ENCODE peak calls at places on chromosome 14, in six cellular contexts. One of them, this sample, is unnamed.

GRCh38 chr14:23539209-23539866 is 12.2 kb downstream of the ZFHX2 start:
- DNase-seq in Calu3: peak; percentile 49
- DNase-seq in omental fat pad: no peak
- DNase-seq in tibial nerve: no peak
- DNase-seq in BJ: no peak
- DNase-seq in foreskin fibroblast: no peak
- DNase-seq in this sample: no peak

GRCh38 chr14:99516156-99517045 is 35.2 kb downstream of the CCNK start:
- DNase-seq in Calu3: no peak
- DNase-seq in omental fat pad: no peak
- DNase-seq in foreskin fibroblast: no peak
- DNase-seq in tibial nerve: no peak
- DNase-seq in BJ: no peak
- DNase-seq in this sample: no peak

GRCh38 chr14:65387628-65388027 is 24.9 kb upstream of the FUT8 start:
- DNase-seq in tibial nerve: no peak
- DNase-seq in omental fat pad: no peak
- DNase-seq in foreskin fibroblast: no peak
- DNase-seq in Calu3: no peak
- DNase-seq in BJ: no peak
- DNase-seq in this sample: no peak

GRCh38 chr14:102196436-102197230 is 56.9 kb downstream of the WDR20 start:
- DNase-seq in BJ: no peak
- DNase-seq in foreskin fibroblast: peak; percentile 10
- DNase-seq in Calu3: no peak
- DNase-seq in omental fat pad: no peak
- DNase-seq in tibial nerve: no peak
- DNase-seq in this sample: no peak

GRCh38 chr14:100361626-100362025 is 38.5 kb downstream of the SLC25A47 start:
- DNase-seq in omental fat pad: no peak
- DNase-seq in Calu3: no peak
- DNase-seq in tibial nerve: no peak
- DNase-seq in BJ: no peak
- DNase-seq in foreskin fibroblast: no peak
- DNase-seq in this sample: no peak

GRCh38 chr14:100605230-100605629 is 18.0 kb upstream of the BEGAIN start:
- DNase-seq in Calu3: no peak
- DNase-seq in foreskin fibroblast: no peak
- DNase-seq in BJ: no peak
- DNase-seq in tibial nerve: no peak
- DNase-seq in omental fat pad: no peak
- DNase-seq in this sample: no peak

GRCh38 chr14:106141242-106142220 is 615.1 kb downstream of the TMEM121 start:
- DNase-seq in Calu3: no peak
- DNase-seq in tibial nerve: no peak
- DNase-seq in BJ: no peak
- DNase-seq in omental fat pad: no peak
- DNase-seq in foreskin fibroblast: no peak
- DNase-seq in this sample: no peak

GRCh38 chr14:53990978-53991377 is 34.4 kb upstream of the BMP4 start:
- DNase-seq in foreskin fibroblast: no peak
- DNase-seq in Calu3: no peak
- DNase-seq in omental fat pad: no peak
- DNase-seq in tibial nerve: no peak
- DNase-seq in BJ: no peak
- DNase-seq in this sample: no peak

GRCh38 chr14:103607822-103608221 is 21.2 kb upstream of the KLC1 start:
- DNase-seq in Calu3: no peak
- DNase-seq in BJ: no peak
- DNase-seq in tibial nerve: no peak
- DNase-seq in omental fat pad: no peak
- DNase-seq in foreskin fibroblast: no peak
- DNase-seq in this sample: no peak

GRCh38 chr14:103611215-103611614 is 17.8 kb upstream of the KLC1 start:
- DNase-seq in BJ: no peak
- DNase-seq in Calu3: no peak
- DNase-seq in tibial nerve: no peak
- DNase-seq in foreskin fibroblast: no peak
- DNase-seq in omental fat pad: no peak
- DNase-seq in this sample: no peak

GRCh38 chr14:103604620-103605019 is 24.4 kb upstream of the KLC1 start:
- DNase-seq in foreskin fibroblast: no peak
- DNase-seq in BJ: no peak
- DNase-seq in omental fat pad: no peak
- DNase-seq in Calu3: no peak
- DNase-seq in tibial nerve: no peak
- DNase-seq in this sample: no peak

GRCh38 chr14:103607039-103607668 is 21.9 kb upstream of the KLC1 start:
- DNase-seq in omental fat pad: no peak
- DNase-seq in BJ: peak; percentile 80
- DNase-seq in foreskin fibroblast: peak; percentile 85
- DNase-seq in Calu3: peak; percentile 34
- DNase-seq in tibial nerve: peak; percentile 74
- DNase-seq in this sample: peak; percentile 81
- TF ChIP-seq CTCF in omental fat pad: no peak
- TF ChIP-seq CTCF in BJ: peak; percentile 52
- TF ChIP-seq CTCF in foreskin fibroblast: peak; percentile 29
- TF ChIP-seq CTCF in Calu3: no peak
- TF ChIP-seq CTCF in tibial nerve: no peak
- TF ChIP-seq CTCF in this sample: no peak

GRCh38 chr14:44901696-44902095 is 60.1 kb downstream of the KLHL28 start:
- DNase-seq in Calu3: no peak
- DNase-seq in BJ: no peak
- DNase-seq in omental fat pad: no peak
- DNase-seq in foreskin fibroblast: no peak
- DNase-seq in tibial nerve: no peak
- DNase-seq in this sample: no peak
- TF ChIP-seq CTCF in Calu3: no peak
- TF ChIP-seq CTCF in BJ: no peak
- TF ChIP-seq CTCF in omental fat pad: no peak
- TF ChIP-seq CTCF in foreskin fibroblast: no peak
- TF ChIP-seq CTCF in tibial nerve: no peak
- TF ChIP-seq CTCF in this sample: no peak

GRCh38 chr14:81716953-81717352 is 183.3 kb upstream of the SEL1L start:
- DNase-seq in omental fat pad: no peak
- DNase-seq in Calu3: no peak
- DNase-seq in BJ: no peak
- DNase-seq in foreskin fibroblast: no peak
- DNase-seq in tibial nerve: no peak
- DNase-seq in this sample: no peak
- TF ChIP-seq CTCF in omental fat pad: no peak
- TF ChIP-seq CTCF in Calu3: no peak
- TF ChIP-seq CTCF in BJ: no peak
- TF ChIP-seq CTCF in foreskin fibroblast: no peak
- TF ChIP-seq CTCF in tibial nerve: no peak
- TF ChIP-seq CTCF in this sample: no peak

GRCh38 chr14:91214306-91214705 is 30.2 kb downstream of the GPR68 start:
- DNase-seq in foreskin fibroblast: no peak
- DNase-seq in omental fat pad: no peak
- DNase-seq in BJ: no peak
- DNase-seq in Calu3: no peak
- DNase-seq in tibial nerve: no peak
- DNase-seq in this sample: no peak

GRCh38 chr14:91219505-91220389 is 24.8 kb downstream of the GPR68 start:
- DNase-seq in Calu3: no peak
- DNase-seq in omental fat pad: no peak
- DNase-seq in tibial nerve: no peak
- DNase-seq in BJ: no peak
- DNase-seq in foreskin fibroblast: no peak
- DNase-seq in this sample: no peak

GRCh38 chr14:91215381-91215780 is 29.1 kb downstream of the GPR68 start:
- DNase-seq in BJ: no peak
- DNase-seq in tibial nerve: no peak
- DNase-seq in Calu3: no peak
- DNase-seq in omental fat pad: no peak
- DNase-seq in foreskin fibroblast: no peak
- DNase-seq in this sample: no peak

GRCh38 chr14:91218041-91218440 is 26.5 kb downstream of the GPR68 start:
- DNase-seq in omental fat pad: no peak
- DNase-seq in Calu3: no peak
- DNase-seq in BJ: no peak
- DNase-seq in foreskin fibroblast: no peak
- DNase-seq in tibial nerve: no peak
- DNase-seq in this sample: no peak

DNA sequence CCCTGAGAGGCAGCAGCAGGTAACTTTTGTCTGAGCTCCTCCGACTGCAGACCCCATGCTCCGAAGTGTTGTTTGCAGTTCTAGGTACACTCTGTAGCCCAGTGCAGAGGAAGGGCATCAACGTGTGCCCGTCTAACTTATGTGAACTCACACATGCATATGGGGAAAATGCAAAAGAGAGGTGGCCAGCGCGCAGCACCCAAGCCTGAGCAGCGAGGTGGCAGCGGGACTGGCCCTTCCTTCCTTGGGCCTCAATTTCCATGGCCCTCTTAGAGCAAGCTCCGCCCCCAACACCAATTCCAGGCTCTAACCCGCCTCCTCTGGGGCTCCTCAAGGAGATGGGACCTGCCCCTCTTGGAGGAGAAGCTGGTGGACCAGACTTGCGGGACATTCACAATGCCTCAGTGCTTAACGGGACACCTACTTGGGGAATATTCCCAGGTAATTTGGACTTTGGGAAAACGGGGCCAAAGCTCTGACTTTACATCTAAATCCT is 27.7 kb downstream of the GPR68 start:
- DNase-seq in BJ: no peak
- DNase-seq in Calu3: no peak
- DNase-seq in omental fat pad: no peak
- DNase-seq in tibial nerve: no peak
- DNase-seq in foreskin fibroblast: no peak
- DNase-seq in this sample: no peak
- TF ChIP-seq CTCF in BJ: no peak
- TF ChIP-seq CTCF in Calu3: no peak
- TF ChIP-seq CTCF in omental fat pad: no peak
- TF ChIP-seq CTCF in tibial nerve: no peak
- TF ChIP-seq CTCF in foreskin fibroblast: no peak
- TF ChIP-seq CTCF in this sample: no peak

DNA sequence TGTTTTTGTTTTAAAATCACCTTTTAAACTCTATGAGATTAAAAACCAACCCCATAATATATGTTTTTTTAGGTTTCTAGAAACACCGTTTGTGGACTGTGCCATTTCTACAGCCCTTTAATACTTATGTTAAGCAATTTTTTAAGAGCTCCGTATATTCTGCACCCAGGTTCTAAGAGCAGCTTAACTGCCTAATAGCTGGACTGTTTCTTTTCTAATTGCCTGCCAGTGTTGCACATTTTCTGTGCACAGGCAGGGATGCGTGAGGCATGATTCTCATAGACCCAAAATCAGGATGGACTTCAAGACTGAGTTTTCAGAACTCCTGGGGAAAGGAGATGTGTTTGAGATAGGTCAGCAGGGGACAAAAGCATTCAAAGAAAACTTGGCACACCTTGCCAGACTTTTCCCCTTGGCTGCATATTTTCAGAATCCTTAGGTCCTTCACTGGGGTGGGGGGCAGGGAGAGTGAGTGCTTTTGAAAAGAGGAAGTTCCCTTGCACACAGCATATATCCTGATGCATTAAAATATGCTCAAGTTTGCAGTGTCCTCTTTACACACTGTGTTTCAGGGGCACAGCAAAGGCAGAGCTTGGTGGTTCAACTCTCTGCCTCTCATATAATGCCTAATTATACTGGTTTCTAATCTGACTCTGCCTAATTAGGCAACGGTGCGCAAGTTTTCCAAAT is 27.9 kb downstream of the TMEM30B start:
- DNase-seq in foreskin fibroblast: no peak
- DNase-seq in Calu3: no peak
- DNase-seq in tibial nerve: no peak
- DNase-seq in omental fat pad: no peak
- DNase-seq in BJ: no peak
- DNase-seq in this sample: no peak
- TF ChIP-seq CTCF in foreskin fibroblast: no peak
- TF ChIP-seq CTCF in Calu3: no peak
- TF ChIP-seq CTCF in tibial nerve: no peak
- TF ChIP-seq CTCF in omental fat pad: no peak
- TF ChIP-seq CTCF in BJ: no peak
- TF ChIP-seq CTCF in this sample: no peak

This sample was measured in transverse colon.